ENCODE peak calls at places on chromosomes 5 and 9, in four cellular contexts. One of them, this sample, is unnamed.

GRCh38 chr5:90844931-90845330 is 286.3 kb downstream of the ADGRV1 start:
- DNase-seq in HepG2: no peak
- DNase-seq in K562: no peak
- DNase-seq in A549: no peak
- DNase-seq in this sample: no peak

GRCh38 chr9:130901498-130902203 is 5.0 kb upstream of the QRFP start:
- DNase-seq in HepG2: no peak
- DNase-seq in K562: no peak
- DNase-seq in A549: no peak
- DNase-seq in this sample: no peak

GRCh38 chr5:37477426-37477825 is 98.3 kb downstream of the WDR70 start:
- DNase-seq in HepG2: no peak
- DNase-seq in K562: no peak
- DNase-seq in A549: no peak
- DNase-seq in this sample: no peak

GRCh38 chr9:114116061-114116747 is 17.1 kb upstream of the KIF12 start:
- DNase-seq in HepG2: no peak
- DNase-seq in K562: no peak
- DNase-seq in A549: no peak
- DNase-seq in this sample: no peak

GRCh38 chr9:109585841-109586240 is 87.7 kb upstream of the PTPN3 start:
- DNase-seq in HepG2: no peak
- DNase-seq in K562: no peak
- DNase-seq in A549: no peak
- DNase-seq in this sample: no peak

GRCh38 chr5:62268239-62268638 is 37.8 kb upstream of the KIF2A start:
- DNase-seq in HepG2: peak
- DNase-seq in K562: no peak
- DNase-seq in A549: peak
- DNase-seq in this sample: no peak

GRCh38 chr5:132072508-132072907 is 1.1 kb upstream of the CSF2 start:
- DNase-seq in HepG2: no peak
- DNase-seq in K562: no peak
- DNase-seq in A549: no peak
- DNase-seq in this sample: no peak

GRCh38 chr9:130240410-130241197 is 25.0 kb upstream of the HMCN2 start:
- DNase-seq in HepG2: peak
- DNase-seq in K562: peak
- DNase-seq in A549: peak
- DNase-seq in this sample: no peak

GRCh38 chr5:102927007-102927406 is 171.9 kb downstream of the PAM start:
- DNase-seq in HepG2: no peak
- DNase-seq in K562: no peak
- DNase-seq in A549: no peak
- DNase-seq in this sample: no peak

GRCh38 chr9:19137282-19137681 is 10.0 kb upstream of the PLIN2 start:
- DNase-seq in HepG2: no peak
- DNase-seq in K562: no peak
- DNase-seq in A549: no peak
- DNase-seq in this sample: no peak

GRCh38 chr9:105258225-105258737 is 13.8 kb downstream of the SLC44A1 start:
- DNase-seq in HepG2: no peak
- DNase-seq in K562: no peak
- DNase-seq in A549: no peak
- DNase-seq in this sample: no peak

GRCh38 chr9:38041564-38042267 is 27.3 kb downstream of the SHB start:
- DNase-seq in HepG2: no peak
- DNase-seq in K562: no peak
- DNase-seq in A549: no peak
- DNase-seq in this sample: no peak

GRCh38 chr5:179542170-179542569 is 8.2 kb upstream of the RUFY1 start:
- DNase-seq in HepG2: no peak
- DNase-seq in K562: no peak
- DNase-seq in A549: no peak
- DNase-seq in this sample: no peak

GRCh38 chr9:70120834-70121510 is 77.3 kb downstream of the MAMDC2 start:
- DNase-seq in HepG2: no peak
- DNase-seq in K562: no peak
- DNase-seq in A549: peak
- DNase-seq in this sample: no peak

GRCh38 chr5:108642170-108642906 is 105.4 kb upstream of the FER start:
- DNase-seq in HepG2: peak
- DNase-seq in K562: peak
- DNase-seq in A549: peak
- DNase-seq in this sample: peak

GRCh38 chr9:29349050-29349449 is 1775.8 kb upstream of the C9orf72 start:
- DNase-seq in HepG2: no peak
- DNase-seq in K562: no peak
- DNase-seq in A549: peak
- DNase-seq in this sample: no peak

GRCh38 chr5:177325868-177326381 is 14.2 kb upstream of the MXD3 start:
- DNase-seq in HepG2: peak
- DNase-seq in K562: no peak
- DNase-seq in A549: no peak
- DNase-seq in this sample: no peak

GRCh38 chr5:80181618-80182211 is 74.1 kb downstream of the SERINC5 start:
- DNase-seq in HepG2: peak
- DNase-seq in K562: peak
- DNase-seq in A549: peak
- DNase-seq in this sample: no peak

GRCh38 chr5:29796018-29796417 is 1397.5 kb upstream of the CDH6 start:
- DNase-seq in HepG2: no peak
- DNase-seq in K562: peak
- DNase-seq in A549: no peak
- DNase-seq in this sample: no peak

GRCh38 chr5:42553461-42553860 is 130.2 kb downstream of the GHR start:
- DNase-seq in HepG2: no peak
- DNase-seq in K562: no peak
- DNase-seq in A549: no peak
- DNase-seq in this sample: no peak

GRCh38 chr5:444226-444625 is 1.2 kb downstream of the EXOC3 start:
- DNase-seq in HepG2: no peak
- DNase-seq in K562: no peak
- DNase-seq in A549: no peak
- DNase-seq in this sample: no peak

GRCh38 chr9:16001856-16002255 is 449.0 kb downstream of the CCDC171 start:
- DNase-seq in HepG2: no peak
- DNase-seq in K562: no peak
- DNase-seq in A549: no peak
- DNase-seq in this sample: no peak
- TF ChIP-seq CHD2 in HepG2: no peak
- TF ChIP-seq CHD2 in K562: no peak
- TF ChIP-seq CHD2 in A549: no peak
- TF ChIP-seq CHD2 in this sample: no peak

GRCh38 chr5:98630621-98631020 is 142.8 kb upstream of the RGMB start:
- DNase-seq in HepG2: no peak
- DNase-seq in K562: no peak
- DNase-seq in A549: no peak
- DNase-seq in this sample: no peak
- TF ChIP-seq PHF8 in HepG2: no peak
- TF ChIP-seq PHF8 in K562: no peak
- TF ChIP-seq PHF8 in A549: no peak
- TF ChIP-seq PHF8 in this sample: no peak

GRCh38 chr5:10476878-10477277 is 35.2 kb downstream of the ROPN1L start:
- DNase-seq in HepG2: no peak
- DNase-seq in K562: no peak
- DNase-seq in A549: no peak
- DNase-seq in this sample: no peak

GRCh38 chr5:10481241-10481932 is 39.7 kb downstream of the ROPN1L start:
- DNase-seq in HepG2: peak
- DNase-seq in K562: no peak
- DNase-seq in A549: peak
- DNase-seq in this sample: no peak

GRCh38 chr5:10475931-10476687 is 34.4 kb downstream of the ROPN1L start:
- DNase-seq in HepG2: no peak
- DNase-seq in K562: peak
- DNase-seq in A549: no peak
- DNase-seq in this sample: no peak

GRCh38 chr5:10478436-10478835 is 36.8 kb downstream of the ROPN1L start:
- DNase-seq in HepG2: no peak
- DNase-seq in K562: no peak
- DNase-seq in A549: no peak
- DNase-seq in this sample: no peak

GRCh38 chr5:10479226-10479721 is 37.6 kb downstream of the ROPN1L start:
- DNase-seq in HepG2: no peak
- DNase-seq in K562: no peak
- DNase-seq in A549: peak
- DNase-seq in this sample: no peak
- TF ChIP-seq CHD2 in HepG2: no peak
- TF ChIP-seq CHD2 in K562: no peak
- TF ChIP-seq CHD2 in A549: no peak
- TF ChIP-seq CHD2 in this sample: no peak

DNA sequence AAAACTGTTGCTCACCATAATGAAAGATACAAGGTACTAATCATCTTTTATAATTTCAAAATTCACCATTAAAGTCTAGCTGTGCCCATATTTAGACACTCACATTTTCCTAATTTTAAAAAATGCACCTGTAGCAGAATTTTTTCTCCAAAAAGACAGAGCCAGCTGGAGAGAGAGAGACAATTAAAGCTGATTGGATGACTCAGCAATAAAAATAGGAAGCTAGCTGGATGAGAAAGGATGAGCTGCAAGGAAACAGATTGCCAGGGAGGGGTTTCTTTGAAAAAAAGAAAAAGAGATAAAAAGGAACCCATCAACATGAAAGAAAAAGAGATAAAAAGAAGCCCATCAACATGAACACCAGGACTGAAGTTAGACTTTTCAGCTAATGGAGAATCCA is 73.8 kb downstream of the HCN1 start:
- DNase-seq in HepG2: no peak
- DNase-seq in K562: no peak
- DNase-seq in A549: no peak
- DNase-seq in this sample: no peak
- TF ChIP-seq PHF8 in HepG2: no peak
- TF ChIP-seq PHF8 in K562: no peak
- TF ChIP-seq PHF8 in A549: no peak
- TF ChIP-seq PHF8 in this sample: no peak

GRCh38 chr9:118991366-118992285 is 377.6 kb downstream of the BRINP1 start:
- DNase-seq in HepG2: no peak
- DNase-seq in K562: no peak
- DNase-seq in A549: no peak
- DNase-seq in this sample: no peak

GRCh38 chr9:118987167-118987566 is 382.1 kb downstream of the BRINP1 start:
- DNase-seq in HepG2: no peak
- DNase-seq in K562: no peak
- DNase-seq in A549: no peak
- DNase-seq in this sample: no peak

GRCh38 chr9:118990949-118991348 is 378.3 kb downstream of the BRINP1 start:
- DNase-seq in HepG2: no peak
- DNase-seq in K562: no peak
- DNase-seq in A549: no peak
- DNase-seq in this sample: no peak

DNA sequence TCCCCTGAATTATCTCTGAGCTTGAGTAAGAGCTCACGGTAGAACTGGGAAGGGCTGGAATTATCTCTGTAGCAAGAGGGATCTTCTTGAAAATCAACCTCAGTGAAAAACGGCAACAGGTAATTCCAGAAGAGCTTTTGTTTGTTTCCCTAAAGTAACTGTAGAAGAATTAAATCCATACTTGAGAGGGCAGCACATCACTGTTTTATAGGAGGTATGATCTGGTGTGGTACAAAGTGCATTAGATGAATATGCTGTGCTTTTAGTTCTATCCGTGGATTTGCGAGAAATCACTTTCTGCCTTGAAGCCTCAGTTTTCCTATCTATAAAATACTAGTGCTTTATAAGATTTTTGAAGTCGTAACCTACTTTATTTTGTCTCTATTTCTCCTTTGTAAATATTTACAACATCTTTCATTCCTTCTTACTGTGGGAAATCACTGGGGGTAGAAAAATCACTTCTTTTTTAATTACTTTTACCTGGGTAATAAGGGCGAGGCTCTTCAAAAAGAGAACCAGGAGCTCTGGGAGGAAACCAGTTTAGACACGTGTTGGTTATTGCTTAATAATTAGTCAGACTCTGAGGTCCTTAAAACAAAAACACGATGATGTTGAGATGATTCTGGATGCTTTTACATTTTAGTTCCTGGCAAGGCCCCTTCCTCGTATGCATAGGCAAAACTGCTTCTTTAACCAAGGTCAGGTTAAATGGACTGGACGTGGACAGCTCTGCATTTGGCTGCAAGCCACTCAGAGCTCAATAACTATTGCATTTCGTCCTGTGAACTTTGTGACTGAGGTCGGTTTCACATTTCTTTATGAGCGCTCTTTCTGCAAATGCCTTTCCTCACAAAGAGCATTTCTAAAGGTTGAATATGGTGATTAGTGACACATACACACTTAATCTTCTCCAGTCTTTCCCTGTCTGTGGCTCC is 376.2 kb downstream of the BRINP1 start:
- DNase-seq in HepG2: no peak
- DNase-seq in K562: no peak
- DNase-seq in A549: no peak
- DNase-seq in this sample: no peak
- TF ChIP-seq CHD2 in HepG2: no peak
- TF ChIP-seq CHD2 in K562: no peak
- TF ChIP-seq CHD2 in A549: no peak
- TF ChIP-seq CHD2 in this sample: no peak